ENCODE peak calls at places on chromosomes 4 and X, in ten cellular contexts. P, D, Y, A, B, H, N, F, G and W are unnamed samples.

GRCh38 chrX:29662101-29662500 is 553.3 kb upstream of the MAGEB2 start:
- DNase-seq in H (peak; percentile 81), P (no peak), B (no peak), N (no peak), F (no peak), G (no peak), Y (no peak), D (no peak), A (no peak), W (no peak)

GRCh38 chrX:48897157-48897620 is 379 bp downstream of the TIMM17B start:
- DNase-seq in A (peak; percentile 85), B (peak; percentile 84), F (peak; percentile 91), G (peak; percentile 83), N (no peak), Y (no peak), D (peak; percentile 71), P (peak; percentile 65), H (peak; percentile 77), W (peak; percentile 35)

GRCh38 chr4:98092833-98093439 is 50.3 kb downstream of the STPG2 start:
- DNase-seq in H (no peak), F (peak; percentile 12), Y (peak; percentile 11), G (no peak), D (no peak), B (no peak), N (no peak), A (no peak), P (no peak), W (no peak)

GRCh38 chr4:172826346-172826745 is 342.3 kb upstream of the GALNT7 start:
- DNase-seq in B (no peak), F (no peak), N (no peak), G (no peak), H (no peak), Y (no peak), A (no peak), P (no peak), D (no peak), W (no peak)

GRCh38 chr4:177579649-177580048 is 137.4 kb upstream of the AGA start:
- DNase-seq in B (no peak), P (no peak), F (peak; percentile 35), G (no peak), A (no peak), Y (no peak), D (no peak), N (no peak), H (no peak), W (no peak)

GRCh38 chr4:52659016-52659721 is at the start of gene USP46:
- DNase-seq in P (peak; percentile 47), G (peak; percentile 68), D (peak; percentile 84), B (peak; percentile 70), A (peak; percentile 82), H (peak; percentile 70), N (no peak), Y (no peak), F (peak; percentile 82), W (peak; percentile 59)

GRCh38 chrX:66007851-66008250 is 32.0 kb downstream of the VSIG4 start:
- DNase-seq in Y (no peak), B (no peak), P (no peak), F (no peak), G (no peak), H (no peak), N (no peak), A (no peak), D (no peak), W (no peak)

GRCh38 chr4:173958445-173958844 is 325.0 kb downstream of the FBXO8 start:
- DNase-seq in A (no peak), F (no peak), D (no peak), B (no peak), N (no peak), G (no peak), H (peak; percentile 1), P (no peak), Y (peak; percentile 50), W (no peak)

GRCh38 chr4:100547541-100548208 is 29.9 kb upstream of the EMCN start:
- DNase-seq in Y (no peak), D (no peak), H (no peak), G (peak; percentile 33), A (no peak), P (no peak), F (no peak), N (no peak), B (no peak), W (no peak)

GRCh38 chrX:40094041-40094899 is 3.5 kb downstream of the BCOR start:
- DNase-seq in F (peak; percentile 59), P (peak; percentile 38), G (peak; percentile 49), D (no peak), A (peak; percentile 60), B (peak; percentile 28), N (no peak), Y (no peak), H (no peak), W (no peak)

GRCh38 chr4:98521486-98521885 is 136.9 kb downstream of the TSPAN5 start:
- DNase-seq in Y (no peak), G (no peak), F (no peak), A (no peak), B (no peak), H (no peak), P (no peak), N (no peak), D (no peak), W (no peak)

GRCh38 chrX:42094208-42094607 is 170.9 kb upstream of the CASK start:
- DNase-seq in F (no peak), B (no peak), G (no peak), P (no peak), H (no peak), A (no peak), D (no peak), N (no peak), Y (no peak), W (no peak)

GRCh38 chr4:184448828-184449227 is 25.5 kb downstream of the IRF2 start:
- DNase-seq in B (no peak), Y (no peak), D (peak; percentile 32), N (no peak), P (peak; percentile 26), G (no peak), F (no peak), H (peak; percentile 16), A (peak; percentile 44), W (no peak)

GRCh38 chr4:169993531-169993930 is 32.7 kb downstream of the MFAP3L start:
- DNase-seq in P (no peak), F (no peak), Y (no peak), A (no peak), H (no peak), G (no peak), B (no peak), N (no peak), D (no peak), W (no peak)

GRCh38 chr4:53847935-53848334 is 216.5 kb downstream of the CHIC2 start:
- DNase-seq in A (peak; percentile 16), P (no peak), H (no peak), B (no peak), F (no peak), N (no peak), G (no peak), D (no peak), Y (no peak), W (no peak)

GRCh38 chrX:124529786-124530185 is 183.4 kb downstream of the SH2D1A start:
- DNase-seq in P (no peak), Y (no peak), N (no peak), B (no peak), A (no peak), F (no peak), G (no peak), D (no peak), H (peak; percentile 28), W (no peak)

GRCh38 chr4:19905006-19905405 is 346.7 kb upstream of the SLIT2 start:
- DNase-seq in N (no peak), H (no peak), D (no peak), F (no peak), A (no peak), P (no peak), G (no peak), Y (no peak), B (no peak), W (no peak)